ENCODE peak calls at places on chromosomes 3 and 15, in seven cellular contexts. L is effector memory CD4-positive, alpha-beta T cell; V is astrocyte; D is GM23248; X is breast epithelium; R is MM.1S; C is BE2C. J is an unnamed sample. For H3K4me1, the result is how much of the 10 kb centered on the place peaks cover.

GRCh38 chr3:183180105-183180763 is 17.7 kb upstream of the LAMP3 start:
- DNase-seq in L (no peak), V (no peak), D (peak), X (no peak), R (no peak), C (no peak), J (no peak)

GRCh38 chr3:134824676-134825290 is 29.7 kb downstream of the EPHB1 start:
- DNase-seq in L (no peak), V (no peak), D (no peak), X (no peak), R (no peak), C (no peak), J (no peak)

GRCh38 chr15:41511331-41512077 is 2.1 kb downstream of the LTK start:
- DNase-seq in L (no peak), V (no peak), D (no peak), X (no peak), R (no peak), C (no peak), J (no peak)

GRCh38 chr3:45848392-45848791 is 6.5 kb upstream of the LZTFL1 start:
- DNase-seq in L (no peak), V (no peak), D (no peak), X (no peak), R (no peak), C (no peak), J (no peak)

GRCh38 chr15:33149919-33150318 is 44.6 kb downstream of the FMN1 start:
- DNase-seq in L (no peak), V (no peak), D (peak), X (no peak), R (no peak), C (no peak), J (no peak)

GRCh38 chr15:61518191-61518950 is 289.3 kb upstream of the RORA start:
- DNase-seq in L (no peak), V (no peak), D (no peak), X (no peak), R (no peak), C (no peak), J (no peak)

GRCh38 chr3:128060473-128061381 is 8.5 kb downstream of the SEC61A1 start:
- DNase-seq in L (no peak), V (peak), D (peak), X (no peak), R (no peak), C (no peak), J (no peak)

GRCh38 chr3:54083901-54084300 is 38.5 kb upstream of the CACNA2D3 start:
- DNase-seq in L (no peak), V (no peak), D (no peak), X (no peak), R (no peak), C (no peak), J (no peak)

GRCh38 chr15:60412807-60413597 is 15.2 kb upstream of the ANXA2 start:
- DNase-seq in L (no peak), V (no peak), D (peak), X (no peak), R (no peak), C (no peak), J (no peak)

GRCh38 chr15:70826634-70827033 is 27.3 kb downstream of the LARP6 start:
- DNase-seq in L (no peak), V (peak), D (peak), X (no peak), R (no peak), C (no peak), J (no peak)

GRCh38 chr3:127425505-127426443 is 137.9 kb upstream of the PRR20G start:
- DNase-seq in L (no peak), V (no peak), D (no peak), X (no peak), R (no peak), C (no peak), J (no peak)

GRCh38 chr15:52733078-52733477 is 53.9 kb upstream of the ATOSA start:
- DNase-seq in L (no peak), V (no peak), D (no peak), X (no peak), R (no peak), C (no peak), J (no peak)

GRCh38 chr15:52732551-52732950 is 53.4 kb upstream of the ATOSA start:
- DNase-seq in L (no peak), V (no peak), D (no peak), X (no peak), R (no peak), C (no peak), J (no peak)

GRCh38 chr15:52733696-52734255 is 54.6 kb upstream of the ATOSA start:
- DNase-seq in L (no peak), V (no peak), D (peak), X (no peak), R (no peak), C (no peak), J (no peak)

GRCh38 chr15:52735231-52736089 is 54.7 kb downstream of the ONECUT1 start:
- DNase-seq in L (peak), V (peak), D (peak), X (no peak), R (peak), C (peak), J (peak)

DNA sequence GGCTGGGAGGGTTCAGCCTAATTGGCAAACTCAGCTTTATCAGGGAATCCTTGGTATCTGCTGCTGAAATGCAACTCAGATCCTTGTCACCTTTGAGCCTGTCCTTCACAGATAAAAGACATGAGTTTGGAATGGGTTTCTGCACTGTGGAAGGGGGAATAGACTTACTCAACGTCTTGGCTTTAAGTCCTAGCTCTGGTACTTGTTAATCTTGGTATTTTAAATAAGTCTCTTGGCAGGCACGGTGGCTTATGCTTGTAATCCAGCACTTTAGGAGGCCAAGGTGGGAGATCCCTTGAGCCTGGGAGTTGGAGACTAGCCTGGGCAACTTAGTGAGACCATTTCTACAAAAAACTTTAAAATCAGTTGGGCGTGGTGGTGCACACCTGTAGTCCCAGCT is 55.1 kb upstream of the ATOSA start:
- DNase-seq in L (no peak), V (no peak), D (no peak), X (no peak), R (no peak), C (no peak), J (no peak)
- H3K4me1 ChIP-seq in L (under half), V (under half), D (under half), X (under half), R (half or more), C (under half), J (under half)

DNA sequence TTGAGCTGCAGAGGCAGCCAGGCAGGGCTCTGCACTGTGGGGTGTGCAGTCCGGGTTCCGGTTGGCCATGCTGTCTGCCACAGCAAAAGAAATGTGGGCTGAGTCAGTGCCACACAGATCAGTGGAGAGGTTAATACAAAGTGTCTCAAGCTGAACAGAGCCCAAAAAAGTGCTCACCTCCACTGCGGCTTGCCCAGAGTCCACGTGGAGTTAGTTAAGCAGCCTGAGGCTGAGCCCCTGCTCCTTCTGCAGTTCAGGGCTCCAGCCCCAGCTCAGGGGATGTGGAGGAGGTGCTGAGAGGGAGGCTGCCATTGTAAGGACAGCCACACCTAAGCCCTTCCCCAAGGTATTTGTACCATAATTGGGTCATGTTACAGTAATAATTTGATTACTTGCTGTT is 85.3 kb downstream of the LRRK1 start:
- DNase-seq in L (no peak), V (no peak), D (no peak), X (no peak), R (no peak), C (no peak), J (no peak)
- H3K4me1 ChIP-seq in L (under half), V (under half), D (under half), X (under half), R (under half), C (under half), J (under half)

DNA sequence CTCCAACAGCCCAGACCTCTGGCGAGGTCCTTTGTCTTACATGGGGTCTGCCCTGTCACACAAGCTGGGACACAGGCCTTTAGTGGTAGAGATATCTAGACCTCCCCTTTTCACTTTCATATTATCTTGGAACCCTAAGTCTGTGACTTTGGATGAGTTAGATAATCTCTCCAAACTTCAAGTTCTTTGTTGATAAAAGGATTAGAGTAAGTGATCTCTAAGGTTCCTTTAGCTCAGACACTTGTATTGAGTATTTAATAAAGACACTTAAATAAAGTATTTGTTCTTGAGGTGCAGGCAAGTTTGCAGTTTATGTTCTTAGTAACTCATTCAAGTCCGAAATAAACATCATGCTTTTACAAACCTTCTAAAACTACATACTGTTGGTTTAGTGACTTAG is 459.6 kb downstream of the SHQ1 start:
- DNase-seq in L (no peak), V (no peak), D (no peak), X (no peak), R (no peak), C (no peak), J (no peak)
- H3K4me1 ChIP-seq in L (under half), V (under half), D (under half), X (under half), R (under half), C (under half), J (under half)

GRCh38 chr3:30622047-30622545 is 15.7 kb downstream of the TGFBR2 start:
- DNase-seq in L (no peak), V (no peak), D (no peak), X (no peak), R (no peak), C (no peak), J (no peak)

GRCh38 chr3:30626443-30627181 is 20.2 kb downstream of the TGFBR2 start:
- DNase-seq in L (no peak), V (peak), D (peak), X (no peak), R (no peak), C (peak), J (no peak)

GRCh38 chr3:30620402-30621360 is 14.3 kb downstream of the TGFBR2 start:
- DNase-seq in L (no peak), V (no peak), D (no peak), X (no peak), R (no peak), C (no peak), J (no peak)

GRCh38 chr3:30625541-30626438 is 19.4 kb downstream of the TGFBR2 start:
- DNase-seq in L (no peak), V (peak), D (peak), X (no peak), R (no peak), C (no peak), J (no peak)

DNA sequence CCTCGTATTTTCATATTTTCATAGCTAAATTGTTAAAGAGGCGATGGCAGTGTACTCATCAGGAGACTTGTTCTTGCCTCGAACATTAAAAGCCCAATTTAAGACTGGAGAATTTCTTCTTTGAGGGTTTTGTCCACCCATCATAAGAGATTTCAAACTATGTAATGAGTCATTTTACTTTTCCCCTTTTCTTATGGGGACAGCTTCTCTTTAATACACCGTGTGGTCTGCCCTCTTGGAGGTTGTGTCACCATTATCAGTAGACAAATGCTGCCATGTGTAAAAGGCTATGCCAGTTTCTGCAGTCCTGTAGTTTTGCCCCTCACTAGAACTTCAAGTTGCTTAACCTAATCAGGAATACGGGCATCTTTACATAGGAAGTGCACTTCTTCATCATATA is 17.0 kb downstream of the TGFBR2 start:
- DNase-seq in L (no peak), V (peak), D (peak), X (no peak), R (no peak), C (no peak), J (no peak)
- H3K4me1 ChIP-seq in L (half or more), V (under half), D (half or more), X (under half), R (under half), C (under half), J (half or more)

DNA sequence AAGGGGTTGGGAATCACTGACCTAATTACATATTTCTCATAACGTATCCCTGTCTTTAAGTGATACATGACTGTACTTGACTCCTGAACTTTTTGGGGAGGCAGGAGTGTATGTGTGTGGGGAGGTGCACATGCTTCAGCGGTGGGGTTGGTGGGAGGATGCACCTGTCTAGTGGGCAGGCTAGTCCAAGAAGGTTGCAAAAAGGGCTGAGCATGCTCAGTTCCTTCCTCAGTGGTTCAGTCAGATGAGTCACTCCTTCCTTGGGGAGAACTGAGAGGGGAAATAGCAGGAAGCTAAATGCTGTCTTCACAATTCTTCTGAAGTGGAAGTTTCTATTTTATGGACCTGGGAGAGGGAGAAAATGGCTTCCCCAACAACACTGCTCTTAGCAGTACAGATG is 24.6 kb upstream of the AP4E1 start:
- DNase-seq in L (no peak), V (peak), D (peak), X (no peak), R (peak), C (no peak), J (no peak)
- H3K4me1 ChIP-seq in L (under half), V (under half), D (under half), X (under half), R (under half), C (under half), J (under half)

GRCh38 chr15:98717942-98718341 is 69.6 kb downstream of the IGF1R start:
- DNase-seq in L (no peak), V (no peak), D (no peak), X (no peak), R (no peak), C (no peak), J (no peak)
- H3K4me1 ChIP-seq in L (under half), V (under half), D (half or more), X (under half), R (under half), C (half or more), J (under half)

GRCh38 chr15:74790080-74790916 is 8.4 kb downstream of the CSK start:
- DNase-seq in L (peak), V (peak), D (peak), X (no peak), R (peak), C (peak), J (no peak)

GRCh38 chr15:74789741-74790079 is 7.8 kb downstream of the CSK start:
- DNase-seq in L (no peak), V (no peak), D (no peak), X (no peak), R (no peak), C (no peak), J (no peak)

GRCh38 chr15:74792227-74793016 is 10.5 kb downstream of the CSK start:
- DNase-seq in L (no peak), V (no peak), D (no peak), X (no peak), R (no peak), C (no peak), J (no peak)

GRCh38 chr15:74791667-74792066 is 9.8 kb downstream of the CSK start:
- DNase-seq in L (no peak), V (no peak), D (no peak), X (no peak), R (no peak), C (no peak), J (no peak)

DNA sequence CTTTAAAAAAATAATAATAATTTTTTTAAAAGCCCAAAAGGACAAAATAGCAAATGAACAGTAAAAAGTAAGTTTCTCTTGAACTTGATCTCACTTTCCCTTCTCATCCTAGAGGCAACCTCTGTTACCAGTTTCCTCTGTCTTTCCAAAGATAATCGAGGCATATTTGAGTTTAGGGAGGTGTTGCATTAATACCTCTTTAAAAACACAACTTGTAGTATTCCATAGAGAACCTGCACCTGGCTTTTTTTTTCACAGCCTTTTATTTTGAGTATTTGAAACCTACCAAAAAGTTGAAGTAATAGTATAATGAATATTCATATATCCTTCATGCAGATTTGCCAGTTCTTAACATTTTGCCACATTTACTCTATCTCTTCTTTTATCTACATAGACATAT is 9.1 kb downstream of the CSK start:
- DNase-seq in L (no peak), V (no peak), D (no peak), X (no peak), R (no peak), C (no peak), J (no peak)
- H3K4me1 ChIP-seq in L (half or more), V (half or more), D (under half), X (under half), R (half or more), C (under half), J (half or more)

J was measured in CD4-positive, alpha-beta memory T cell.